ENCODE peak calls at places on chromosome 1, in seven cellular contexts. J is aorta; X is body of pancreas; V is heart left ventricle; Z is effector memory CD4-positive, alpha-beta T cell; E is pancreas; A is CD8-positive, alpha-beta memory T cell. Q is an unnamed sample. For H3K36me3 and H3K27me3, the result is how much of the 10 kb centered on the place peaks cover.

GRCh38 chr1:200646515-200646914 is 23.2 kb downstream of the DDX59 start:
- DNase-seq in E (no peak), X (peak), A (no peak), Z (no peak), V (no peak), J (no peak), Q (no peak)

GRCh38 chr1:211684791-211685190 is 9.4 kb upstream of the NEK2 start:
- DNase-seq in X (no peak), V (no peak), Z (no peak), A (no peak), E (no peak), J (no peak), Q (no peak)

GRCh38 chr1:150429805-150430204 is 57.4 kb upstream of the TARS2 start:
- DNase-seq in V (no peak), J (no peak), Z (no peak), E (no peak), A (no peak), X (no peak), Q (no peak)

GRCh38 chr1:68954841-68955240 is 458.0 kb upstream of the DEPDC1 start:
- DNase-seq in X (no peak), A (no peak), V (no peak), Z (no peak), J (no peak), E (no peak), Q (no peak)

GRCh38 chr1:109241841-109242301 is 7.5 kb upstream of the CELSR2 start:
- DNase-seq in E (no peak), Z (no peak), V (no peak), A (no peak), J (no peak), X (no peak), Q (no peak)

GRCh38 chr1:185154912-185155513 is 1.7 kb downstream of the TRMT1L start:
- DNase-seq in Z (no peak), J (no peak), V (no peak), E (no peak), A (no peak), X (no peak), Q (no peak)

GRCh38 chr1:177328251-177328650 is 157.5 kb downstream of the BRINP2 start:
- DNase-seq in A (no peak), Z (no peak), V (no peak), X (no peak), J (no peak), E (no peak), Q (no peak)

GRCh38 chr1:183039985-183040447 is 16.8 kb downstream of the LAMC1 start:
- DNase-seq in E (no peak), V (no peak), A (no peak), Z (no peak), X (no peak), J (no peak), Q (peak)

GRCh38 chr1:182193908-182194550 is 132.5 kb upstream of the ZNF648 start:
- DNase-seq in Z (no peak), E (no peak), X (peak), V (peak), J (peak), A (no peak), Q (no peak)

GRCh38 chr1:197783510-197783948 is 8.2 kb upstream of the DENND1B start:
- DNase-seq in E (no peak), A (no peak), Z (no peak), J (no peak), X (no peak), V (no peak), Q (peak)

GRCh38 chr1:66944330-66945274 is 19.8 kb downstream of the MIER1 start:
- DNase-seq in A (no peak), E (no peak), X (peak), J (peak), Z (no peak), V (peak), Q (peak)

GRCh38 chr1:225467193-225468020 is 39.6 kb upstream of the LBR start:
- DNase-seq in Z (peak), X (peak), J (peak), E (peak), A (peak), V (peak), Q (no peak)

GRCh38 chr1:159067699-159068621 is 8.6 kb downstream of the AIM2 start:
- DNase-seq in J (no peak), X (peak), A (no peak), Z (no peak), E (no peak), V (no peak), Q (no peak)

GRCh38 chr1:84856871-84857270 is 36.1 kb downstream of the LPAR3 start:
- DNase-seq in E (no peak), Z (no peak), A (no peak), X (no peak), V (no peak), J (no peak), Q (no peak)

GRCh38 chr1:84859866-84860265 is 33.1 kb downstream of the LPAR3 start:
- DNase-seq in E (no peak), J (no peak), X (no peak), Z (no peak), A (no peak), V (no peak), Q (no peak)

GRCh38 chr1:84862810-84863251 is 30.2 kb downstream of the LPAR3 start:
- DNase-seq in Z (peak), J (no peak), A (peak), E (no peak), V (no peak), X (no peak), Q (no peak)

GRCh38 chr1:84861516-84861915 is 31.5 kb downstream of the LPAR3 start:
- DNase-seq in V (no peak), Z (no peak), J (no peak), E (no peak), X (no peak), A (no peak), Q (no peak)

GRCh38 chr1:84861988-84862644 is 30.9 kb downstream of the LPAR3 start:
- DNase-seq in J (no peak), X (no peak), Z (no peak), A (no peak), E (no peak), V (no peak), Q (no peak)
- H3K4me3 ChIP-seq in J (no peak), X (no peak), Z (no peak), A (no peak), E (no peak), V (no peak), Q (no peak)

DNA sequence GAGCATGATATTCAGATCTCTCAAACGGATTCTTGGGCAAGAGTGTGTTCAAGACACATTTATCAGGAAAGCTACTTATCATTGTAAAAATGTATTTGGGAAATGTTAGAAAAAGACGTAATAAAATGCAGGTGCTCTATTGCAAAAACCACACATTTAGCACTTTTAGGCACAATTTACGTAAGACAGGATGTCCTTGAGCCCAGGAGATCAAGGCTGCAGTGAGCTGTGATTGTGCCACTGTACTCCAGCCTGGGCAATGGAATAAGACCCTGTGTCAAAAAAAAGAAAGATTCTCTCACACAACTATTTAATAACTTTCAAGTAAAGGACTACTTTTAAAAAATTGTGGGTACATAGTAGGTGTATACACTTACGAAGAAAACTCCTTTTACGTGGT is 18.4 kb downstream of the SLC25A33 start:
- DNase-seq in V (no peak), Z (no peak), X (no peak), J (no peak), E (no peak), A (no peak), Q (no peak)
- H3K36me3 ChIP-seq in V (under half), Z (under half), X (under half), J (under half), E (under half), A (under half), Q (under half)

GRCh38 chr1:47724427-47724999 is 272.7 kb downstream of the TRABD2B start:
- DNase-seq in V (no peak), A (no peak), X (no peak), Z (no peak), E (no peak), J (no peak), Q (no peak)

GRCh38 chr1:47725732-47726495 is 271.3 kb downstream of the TRABD2B start:
- DNase-seq in Z (no peak), A (peak), J (peak), X (peak), V (peak), E (peak), Q (peak)

GRCh38 chr1:47725000-47725731 is 272.0 kb downstream of the TRABD2B start:
- DNase-seq in J (no peak), X (no peak), E (peak), V (no peak), Z (no peak), A (no peak), Q (no peak)

GRCh38 chr1:47727051-47727708 is 270.0 kb downstream of the TRABD2B start:
- DNase-seq in Z (no peak), A (no peak), V (no peak), J (no peak), X (no peak), E (no peak), Q (no peak)

GRCh38 chr1:47726496-47726855 is 270.7 kb downstream of the TRABD2B start:
- DNase-seq in V (no peak), E (no peak), X (no peak), J (no peak), A (no peak), Z (no peak), Q (no peak)
- H3K27me3 ChIP-seq in V (under half), E (under half), X (under half), J (under half), A (under half), Z (under half), Q (under half)

GRCh38 chr1:15762546-15762945 is 4.0 kb downstream of the FBLIM1 start:
- DNase-seq in A (no peak), Z (no peak), X (no peak), V (no peak), J (no peak), E (no peak), Q (no peak)
- H3K4me3 ChIP-seq in A (no peak), Z (no peak), X (no peak), V (no peak), J (no peak), E (no peak), Q (no peak)

GRCh38 chr1:119647734-119648619 is at the start of gene ZNF697:
- DNase-seq in E (peak), Z (no peak), A (no peak), V (peak), X (peak), J (peak), Q (peak)

GRCh38 chr1:119647228-119647733 is 785 bp downstream of the ZNF697 start:
- DNase-seq in E (peak), V (peak), A (no peak), X (no peak), Z (no peak), J (peak), Q (no peak)

GRCh38 chr1:119648620-119649004 is 546 bp upstream of the ZNF697 start:
- DNase-seq in V (no peak), X (no peak), A (no peak), Z (no peak), E (no peak), J (no peak), Q (no peak)

GRCh38 chr1:119651133-119651532 is 3.1 kb upstream of the ZNF697 start:
- DNase-seq in J (no peak), A (no peak), X (no peak), Z (no peak), V (no peak), E (no peak), Q (no peak)

GRCh38 chr1:119646521-119647227 is 1.4 kb downstream of the ZNF697 start:
- DNase-seq in J (no peak), X (no peak), Z (no peak), E (no peak), A (no peak), V (no peak), Q (peak)
- H3K36me3 ChIP-seq in J (under half), X (under half), Z (under half), E (under half), A (under half), V (under half), Q (under half)